ENCODE peak calls at places on chromosomes 7 and 10, in five cellular contexts. F, U, E, B and I are unnamed samples.

GRCh38 chr7:52592698-52593097 is 442.7 kb upstream of the POM121L12 start:
- DNase-seq in U (no peak), B (no peak), F (no peak), E (no peak), I (no peak)

GRCh38 chr10:82267960-82268359 is 393.0 kb downstream of the NRG3 start:
- DNase-seq in E (no peak), F (no peak), B (no peak), U (no peak), I (no peak)

GRCh38 chr10:50937230-50937907 is 51.9 kb upstream of the A1CF start:
- DNase-seq in E (no peak), U (peak; percentile 15), B (no peak), F (peak; percentile 61), I (peak; percentile 33)

GRCh38 chr7:100763556-100764140 is 30.3 kb downstream of the ZAN start:
- DNase-seq in B (no peak), U (no peak), E (peak; percentile 85), F (no peak), I (peak; percentile 49)

GRCh38 chr7:18421297-18422004 is 74.1 kb upstream of the HDAC9 start:
- DNase-seq in F (no peak), B (no peak), U (no peak), E (no peak), I (no peak)

GRCh38 chr7:10412426-10413019 is 561.1 kb upstream of the PHF14 start:
- DNase-seq in U (no peak), E (no peak), B (no peak), F (peak; percentile 1), I (peak; percentile 31)

GRCh38 chr10:70399177-70399576 is 4.8 kb upstream of the EIF4EBP2 start:
- DNase-seq in E (no peak), B (no peak), F (no peak), U (no peak), I (no peak)

GRCh38 chr10:101778781-101779543 is 3.0 kb upstream of the FGF8 start:
- DNase-seq in F (no peak), U (no peak), B (no peak), E (peak; percentile 11), I (no peak)

GRCh38 chr7:133061357-133061756 is 20.5 kb downstream of the CHCHD3 start:
- DNase-seq in U (no peak), B (no peak), E (no peak), F (no peak), I (no peak)

DNA sequence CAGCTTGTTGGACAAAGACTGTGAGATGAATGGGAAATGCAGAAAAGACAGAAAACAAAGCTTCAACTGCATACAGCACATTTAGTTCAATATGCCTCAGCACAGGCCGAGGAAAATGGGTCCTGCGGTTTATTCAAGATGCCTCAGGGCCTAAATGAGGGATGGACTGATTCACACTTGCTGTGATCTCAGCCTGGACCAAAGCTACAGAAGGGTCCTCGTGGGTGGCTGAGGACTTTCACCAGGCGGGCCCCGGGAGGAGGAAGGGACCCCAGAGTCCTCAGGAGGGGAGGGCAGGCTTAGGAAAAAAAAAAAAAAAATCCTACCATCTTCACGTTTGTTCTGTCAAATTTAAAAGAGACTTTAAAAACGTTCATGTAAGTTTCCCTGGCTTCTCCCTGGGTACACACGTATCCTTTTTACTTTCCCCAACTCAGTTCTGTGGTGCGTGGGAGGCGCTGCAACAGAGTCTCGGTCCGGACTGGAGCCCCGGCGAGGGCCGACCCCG is 621 bp upstream of the ZNF783 start:
- DNase-seq in E (no peak), F (peak; percentile 52), B (no peak), U (no peak), I (peak; percentile 43)
- H3K27ac ChIP-seq in E (peak overlapping the region; percentile 94), F (peak overlapping the region; percentile 54), B (peak overlapping the region; percentile 92), U (peak overlapping the region; percentile 86), I (peak overlapping the region; percentile 89)

GRCh38 chr7:105224884-105225651 is 163.7 kb downstream of the SRPK2 start:
- DNase-seq in U (peak; percentile 57), F (peak; percentile 95), B (no peak), E (peak; percentile 83), I (peak; percentile 82)
- H3K27ac ChIP-seq in U (no peak overlapping the region), F (no peak overlapping the region), B (no peak overlapping the region), E (peak overlapping the region; percentile 95), I (no peak overlapping the region)

GRCh38 chr10:114094795-114095194 is 51.1 kb downstream of the ADRB1 start:
- DNase-seq in F (no peak), U (no peak), B (no peak), E (no peak), I (no peak)

GRCh38 chr10:114096864-114097263 is 53.2 kb downstream of the ADRB1 start:
- DNase-seq in E (no peak), U (no peak), B (no peak), F (no peak), I (no peak)

GRCh38 chr10:114100848-114101741 is 57.4 kb downstream of the ADRB1 start:
- DNase-seq in B (peak; percentile 34), E (no peak), F (peak; percentile 19), U (no peak), I (no peak)

DNA sequence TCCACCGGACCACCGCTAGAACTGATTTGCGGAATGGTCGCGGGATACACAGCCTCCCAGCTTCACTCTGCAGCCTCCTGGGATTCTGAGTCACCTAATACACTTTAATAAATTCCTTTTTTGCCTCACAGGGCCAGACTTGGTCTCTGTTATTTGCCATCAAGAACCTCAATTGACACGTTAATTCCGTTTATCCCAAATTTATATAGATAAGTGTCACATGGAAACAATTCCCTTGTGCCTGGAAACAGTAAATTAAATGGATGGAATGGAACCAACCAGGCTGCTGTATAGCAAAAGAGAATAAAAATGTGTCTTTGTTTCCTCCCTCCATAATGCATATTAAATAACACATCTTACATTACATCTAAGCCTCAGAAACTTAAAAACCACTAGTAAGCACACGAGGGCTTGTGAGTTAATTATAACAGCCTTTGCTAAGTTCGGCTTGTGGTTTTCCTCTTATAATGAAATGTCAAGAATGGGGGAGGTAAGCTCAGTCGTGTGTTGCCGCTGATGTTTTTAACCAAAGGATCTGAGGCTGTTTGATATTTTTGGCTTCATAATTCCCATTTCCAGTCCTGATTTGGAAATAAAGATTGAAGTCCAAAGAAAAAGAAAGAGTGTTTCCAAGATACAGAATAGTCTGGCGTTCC is 52.1 kb downstream of the ADRB1 start:
- DNase-seq in E (no peak), U (no peak), F (no peak), B (no peak), I (no peak)
- H3K27ac ChIP-seq in E (no peak overlapping the region), U (no peak overlapping the region), F (no peak overlapping the region), B (no peak overlapping the region), I (no peak overlapping the region)

GRCh38 chr7:33100770-33101169 is 8.4 kb downstream of the RP9 start:
- DNase-seq in U (no peak), E (no peak), F (no peak), B (no peak), I (no peak)

GRCh38 chr7:33101916-33102315 is 7.3 kb downstream of the RP9 start:
- DNase-seq in F (no peak), U (no peak), E (no peak), B (no peak), I (no peak)

GRCh38 chr7:33099154-33099940 is 9.9 kb downstream of the RP9 start:
- DNase-seq in U (no peak), F (no peak), B (no peak), E (no peak), I (no peak)
- H3K27ac ChIP-seq in U (no peak overlapping the region), F (no peak overlapping the region), B (no peak overlapping the region), E (no peak overlapping the region), I (no peak overlapping the region)